ENCODE peak calls at places on chromosome 3, in ten cellular contexts. X is esophagus squamous epithelium; Z is PC-9; F is tibial artery; V is heart left ventricle; Y is fibroblast of lung; H is CD8-positive, alpha-beta T cell; O is OCI-LY7; A is cardiac muscle cell; B is A549. L is an unnamed sample. For H3K4me1, the result is how much of the 10 kb centered on the place peaks cover.

GRCh38 chr3:73385538-73385937 is 239.2 kb downstream of the PDZRN3 start:
- DNase-seq in Z (no peak), Y (no peak), F (no peak), H (no peak), B (no peak), O (no peak), A (no peak), X (no peak), V (no peak), L (no peak)

GRCh38 chr3:138180375-138181029 is 5.8 kb upstream of the DBR1 start:
- DNase-seq in Y (peak), V (no peak), X (no peak), Z (no peak), A (peak), B (peak), O (peak), H (peak), F (no peak), L (no peak)

GRCh38 chr3:113070226-113071220 is 79.7 kb downstream of the GTPBP8 start:
- DNase-seq in H (no peak), Z (no peak), A (no peak), V (no peak), F (no peak), B (peak), O (no peak), Y (peak), X (no peak), L (no peak)

GRCh38 chr3:88150371-88150770 is 612 bp downstream of the C3orf38 start:
- DNase-seq in O (peak), V (no peak), A (no peak), Z (no peak), X (no peak), Y (peak), H (no peak), F (no peak), B (no peak), L (no peak)

GRCh38 chr3:178987745-178988144 is 83.9 kb downstream of the ZMAT3 start:
- DNase-seq in H (no peak), A (no peak), X (no peak), Y (no peak), B (no peak), Z (no peak), O (no peak), F (no peak), V (no peak), L (no peak)

GRCh38 chr3:165185707-165186327 is 10.4 kb downstream of the SLITRK3 start:
- DNase-seq in O (peak), H (no peak), V (no peak), B (peak), Z (peak), F (no peak), Y (peak), X (no peak), A (peak), L (peak)

GRCh38 chr3:69200384-69201068 is 78.1 kb upstream of the LMOD3 start:
- DNase-seq in Y (peak), O (no peak), V (no peak), F (no peak), Z (peak), X (no peak), B (peak), H (no peak), A (peak), L (no peak)

GRCh38 chr3:114973576-114973975 is 173.5 kb downstream of the ZBTB20 start:
- DNase-seq in B (no peak), Z (no peak), A (no peak), H (no peak), O (no peak), X (no peak), F (no peak), V (no peak), Y (no peak), L (no peak)

GRCh38 chr3:196080997-196081833 is 675 bp downstream of the TFRC start:
- DNase-seq in Z (peak), O (peak), V (peak), X (no peak), B (peak), H (peak), F (peak), A (peak), Y (peak), L (peak)

GRCh38 chr3:18189651-18190050 is 235.5 kb downstream of the SATB1 start:
- DNase-seq in V (no peak), A (no peak), O (no peak), Y (peak), Z (no peak), X (no peak), B (no peak), F (no peak), H (no peak), L (no peak)

GRCh38 chr3:147881933-147882332 is 472.8 kb downstream of the ZIC1 start:
- DNase-seq in V (no peak), Z (no peak), X (no peak), A (no peak), O (no peak), H (no peak), F (no peak), Y (peak), B (no peak), L (no peak)

GRCh38 chr3:79954756-79955155 is 187.0 kb upstream of the ROBO1 start:
- DNase-seq in V (no peak), A (no peak), O (no peak), Z (no peak), X (no peak), H (no peak), F (no peak), Y (no peak), B (no peak), L (no peak)

GRCh38 chr3:71156062-71156665 is 427.4 kb downstream of the FOXP1 start:
- DNase-seq in V (no peak), F (no peak), X (no peak), A (no peak), O (no peak), Z (peak), B (no peak), H (no peak), Y (no peak), L (no peak)

GRCh38 chr3:172259191-172259590 is 189.1 kb downstream of the GHSR start:
- DNase-seq in F (no peak), V (no peak), B (no peak), A (peak), Y (peak), Z (no peak), X (no peak), H (no peak), O (no peak), L (no peak)

GRCh38 chr3:71127463-71128243 is 455.9 kb downstream of the FOXP1 start:
- DNase-seq in Z (no peak), O (peak), B (no peak), F (no peak), X (no peak), A (peak), V (no peak), H (peak), Y (peak), L (no peak)

GRCh38 chr3:161149529-161149928 is 44.4 kb upstream of the B3GALNT1 start:
- DNase-seq in V (no peak), A (no peak), Z (no peak), X (no peak), H (no peak), Y (peak), F (no peak), O (no peak), B (no peak), L (no peak)

DNA sequence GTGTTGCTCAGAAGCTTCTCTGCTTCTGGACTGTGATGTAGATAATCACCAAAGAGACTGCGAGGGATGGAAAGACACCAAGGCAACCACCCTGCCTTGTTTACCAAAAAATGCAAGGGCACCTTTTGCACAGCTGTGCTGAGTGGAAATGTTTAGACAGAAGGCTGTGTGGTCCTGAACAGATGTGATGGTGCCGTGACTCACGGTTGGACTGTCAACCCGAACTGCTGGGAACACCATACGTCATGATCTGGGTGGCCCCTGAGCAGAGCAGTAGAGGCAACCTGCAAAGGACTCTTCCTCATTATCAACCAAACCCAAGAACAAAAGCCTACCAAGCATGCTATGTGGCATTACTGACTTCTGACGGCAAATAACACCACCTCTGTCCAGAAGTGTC is 61.3 kb upstream of the LPP start:
- DNase-seq in Z (no peak), A (no peak), V (no peak), Y (no peak), H (no peak), B (no peak), O (peak), F (no peak), X (no peak), L (no peak)
- H3K27ac ChIP-seq in Z (no peak), A (no peak), V (no peak), Y (no peak), H (no peak), B (no peak), O (peak), F (no peak), X (no peak), L (no peak)

GRCh38 chr3:126212629-126213375 is 32.4 kb upstream of the ALDH1L1 start:
- DNase-seq in V (peak), H (no peak), Y (peak), O (no peak), A (peak), X (no peak), F (no peak), Z (peak), B (peak), L (peak)
- TF ChIP-seq CTCF in V (peak), H (no peak), Y (peak), O (peak), A (peak), X (peak), F (no peak), Z (peak), B (peak), L (peak)

GRCh38 chr3:29408676-29409075 is 127.8 kb downstream of the RBMS3 start:
- DNase-seq in O (no peak), X (no peak), A (no peak), F (no peak), V (no peak), Y (peak), Z (no peak), H (no peak), B (no peak), L (no peak)
- H3K4me1 ChIP-seq in O (half or more), X (under half), A (under half), F (under half), V (half or more), Y (under half), Z (under half), H (under half), B (under half), L (half or more)

GRCh38 chr3:84444726-84445521 is 513.9 kb upstream of the CADM2 start:
- DNase-seq in A (no peak), Y (no peak), B (no peak), H (no peak), V (no peak), Z (no peak), F (no peak), X (no peak), O (no peak), L (no peak)

GRCh38 chr3:84440306-84440705 is 518.5 kb upstream of the CADM2 start:
- DNase-seq in Z (no peak), A (no peak), F (no peak), Y (no peak), X (no peak), V (no peak), O (no peak), B (no peak), H (no peak), L (no peak)

DNA sequence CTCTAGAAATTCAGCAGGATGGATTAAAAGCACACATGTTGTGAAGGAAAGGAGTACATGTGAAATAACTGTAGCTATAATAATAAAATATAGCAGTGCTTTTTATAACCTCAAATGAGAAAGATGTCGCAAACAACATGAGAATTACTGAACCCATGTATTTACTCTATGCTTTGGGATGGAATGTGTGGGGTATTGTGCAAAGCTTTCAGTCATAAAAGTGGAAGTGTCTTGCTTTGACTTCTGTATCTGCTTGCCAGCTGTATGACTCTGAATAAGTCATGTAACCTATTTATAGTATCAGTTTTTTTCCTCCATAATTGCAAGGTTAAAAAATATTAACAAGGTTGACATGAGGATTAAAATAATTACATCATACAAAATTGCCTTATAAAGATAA is 519.3 kb upstream of the CADM2 start:
- DNase-seq in Y (no peak), Z (no peak), A (no peak), V (no peak), B (no peak), H (no peak), O (no peak), X (no peak), F (no peak), L (no peak)
- H3K27ac ChIP-seq in Y (no peak), Z (no peak), A (no peak), V (no peak), B (no peak), H (no peak), O (no peak), X (no peak), F (no peak), L (no peak)

L was measured in psoas muscle.